ENCODE peak calls at places on chromosomes 6 and 20, in five cellular contexts. V, D, C, L and O are unnamed samples. For H3K4me1, the result is how much of the 10 kb centered on the place peaks cover.

GRCh38 chr20:58649288-58650180 is 1.5 kb upstream of the STX16 start:
- DNase-seq in V (peak), D (no peak), C (peak), L (peak), O (no peak)

GRCh38 chr6:2816158-2816557 is 25.5 kb downstream of the SERPINB1 start:
- DNase-seq in V (no peak), D (no peak), C (no peak), L (no peak), O (no peak)

GRCh38 chr20:24798930-24799705 is 150.0 kb upstream of the CST7 start:
- DNase-seq in V (peak), D (no peak), C (no peak), L (no peak), O (no peak)

GRCh38 chr6:159151266-159151855 is 17.8 kb upstream of the FNDC1 start:
- DNase-seq in V (peak), D (no peak), C (peak), L (peak), O (peak)

GRCh38 chr6:30813623-30814136 is 69.3 kb upstream of the IER3 start:
- DNase-seq in V (no peak), D (no peak), C (peak), L (no peak), O (no peak)

GRCh38 chr6:151001387-151002063 is 136.0 kb downstream of the MTHFD1L start:
- DNase-seq in V (no peak), D (no peak), C (no peak), L (no peak), O (no peak)

GRCh38 chr6:115969207-115969929 is 91.3 kb downstream of the FRK start:
- DNase-seq in V (no peak), D (no peak), C (no peak), L (no peak), O (peak)

GRCh38 chr6:156562019-156562418 is 215.2 kb upstream of the ARID1B start:
- DNase-seq in V (no peak), D (no peak), C (no peak), L (no peak), O (no peak)

GRCh38 chr6:31877651-31878161 is 1.1 kb downstream of the SLC44A4 start:
- DNase-seq in V (no peak), D (no peak), C (peak), L (no peak), O (no peak)
- H3K4me3 ChIP-seq in V (no peak), D (no peak), C (peak), L (no peak), O (no peak)

DNA sequence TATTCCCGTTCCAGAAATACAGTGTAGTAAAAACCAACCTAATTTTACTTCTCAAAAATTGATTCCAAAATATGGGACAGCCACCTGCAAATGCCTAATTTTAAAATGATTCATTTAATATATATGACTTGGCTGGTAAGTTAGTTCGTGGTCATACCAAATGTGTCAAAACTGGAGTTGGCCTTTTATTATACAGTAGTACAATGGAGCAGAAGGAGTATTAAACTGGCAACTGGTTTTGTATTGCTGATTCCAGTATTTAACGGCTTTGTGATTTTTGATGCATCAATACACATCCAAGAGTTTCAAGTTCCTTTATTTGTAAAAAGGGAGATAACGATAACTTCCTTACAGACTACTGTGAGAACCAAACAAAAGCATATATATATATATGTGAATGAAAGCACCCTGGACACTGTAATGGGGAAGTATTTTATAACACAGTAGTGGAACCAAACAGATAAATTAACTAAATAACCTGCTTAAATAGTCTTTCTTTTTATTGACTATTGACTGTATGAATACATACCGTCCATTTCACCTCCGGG is 24.8 kb downstream of the SAMHD1 start:
- DNase-seq in V (no peak), D (no peak), C (no peak), L (no peak), O (no peak)
- H3K4me1 ChIP-seq in V (under half), D (under half), C (under half), L (under half), O (under half)

GRCh38 chr20:43193443-43193842 is 3.7 kb upstream of the PTPRT start:
- DNase-seq in V (no peak), D (no peak), C (no peak), L (no peak), O (no peak)

GRCh38 chr20:43198607-43199006 is 8.9 kb upstream of the PTPRT start:
- DNase-seq in V (no peak), D (no peak), C (no peak), L (no peak), O (no peak)

GRCh38 chr20:43191946-43192847 is 2.5 kb upstream of the PTPRT start:
- DNase-seq in V (peak), D (no peak), C (peak), L (no peak), O (peak)

GRCh38 chr20:43194187-43194586 is 4.5 kb upstream of the PTPRT start:
- DNase-seq in V (no peak), D (no peak), C (no peak), L (no peak), O (no peak)

GRCh38 chr20:43196243-43196642 is 6.5 kb upstream of the PTPRT start:
- DNase-seq in V (no peak), D (no peak), C (no peak), L (no peak), O (no peak)
- H3K4me3 ChIP-seq in V (no peak), D (no peak), C (no peak), L (no peak), O (no peak)

GRCh38 chr6:42049116-42049809 is 1.1 kb upstream of the TAF8 start:
- DNase-seq in V (peak), D (no peak), C (no peak), L (peak), O (no peak)

GRCh38 chr6:42045538-42046460 is 4.5 kb upstream of the TAF8 start:
- DNase-seq in V (peak), D (peak), C (peak), L (peak), O (peak)

GRCh38 chr6:42047220-42047590 is 3.1 kb upstream of the TAF8 start:
- DNase-seq in V (no peak), D (no peak), C (no peak), L (no peak), O (no peak)

GRCh38 chr6:42047790-42048405 is 2.4 kb upstream of the TAF8 start:
- DNase-seq in V (peak), D (no peak), C (no peak), L (no peak), O (no peak)

GRCh38 chr6:42046491-42047219 is 3.7 kb upstream of the TAF8 start:
- DNase-seq in V (no peak), D (no peak), C (peak), L (no peak), O (no peak)
- H3K4me1 ChIP-seq in V (under half), D (half or more), C (half or more), L (half or more), O (under half)

DNA sequence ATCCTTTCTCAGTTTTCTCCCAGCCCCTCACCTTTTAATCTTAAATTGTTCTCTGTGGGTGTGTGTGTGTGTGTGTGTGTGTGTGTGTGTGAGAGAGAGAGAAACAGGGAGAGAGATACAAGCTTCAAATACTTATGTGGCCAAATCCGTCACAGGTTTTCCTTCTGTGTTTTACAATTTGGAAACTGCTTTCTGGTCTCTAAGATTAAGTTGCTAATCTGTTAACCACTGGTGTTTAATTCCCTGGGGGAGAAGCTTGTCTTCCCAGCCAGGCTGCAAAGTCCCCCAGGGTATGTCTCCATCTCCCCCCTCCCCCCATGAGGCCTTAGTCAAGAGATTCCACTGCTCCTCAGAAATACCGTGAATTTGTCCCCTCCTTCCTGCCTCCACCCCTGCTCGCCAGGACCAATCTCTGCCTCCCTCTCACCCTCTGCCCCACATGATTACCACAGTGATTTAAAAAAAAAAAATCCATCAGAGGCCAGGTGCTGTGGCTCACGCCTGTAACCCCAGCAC is 49.0 kb downstream of the RIPOR3 start:
- DNase-seq in V (no peak), D (no peak), C (no peak), L (no peak), O (peak)
- H3K4me3 ChIP-seq in V (no peak), D (no peak), C (no peak), L (no peak), O (peak)

GRCh38 chr6:52539607-52540006 is 37.3 kb downstream of the TRAM2 start:
- DNase-seq in V (no peak), D (no peak), C (no peak), L (no peak), O (no peak)
- H3K4me1 ChIP-seq in V (under half), D (half or more), C (under half), L (under half), O (half or more)